ENCODE peak calls at places on chromosomes 7 and 10, in seven cellular contexts. P, A, V, B, F, X and K are unnamed samples.

GRCh38 chr7:151800391-151800790 is 76.5 kb downstream of the PRKAG2 start:
- DNase-seq in P (no peak), A (no peak), V (no peak), B (no peak), F (no peak), X (no peak), K (no peak)

GRCh38 chr10:111281516-111281915 is 204.7 kb downstream of the ADRA2A start:
- DNase-seq in P (no peak), A (no peak), V (peak; percentile 31), B (no peak), F (no peak), X (no peak), K (no peak)

GRCh38 chr10:71838264-71839211 is 12.5 kb downstream of the PSAP start:
- DNase-seq in P (peak; percentile 20), A (no peak), V (peak; percentile 53), B (no peak), F (no peak), X (peak; percentile 16), K (no peak)

GRCh38 chr10:42888504-42889095 is 106.0 kb downstream of the BMS1 start:
- DNase-seq in P (peak; percentile 10), A (no peak), V (no peak), B (no peak), F (no peak), X (peak; percentile 10), K (no peak)

GRCh38 chr7:23002698-23003097 is 11.2 kb downstream of the HYCC1 start:
- DNase-seq in P (no peak), A (no peak), V (no peak), B (no peak), F (no peak), X (no peak), K (no peak)

GRCh38 chr7:17556247-17556646 is 257.8 kb downstream of the AHR start:
- DNase-seq in P (no peak), A (no peak), V (no peak), B (no peak), F (no peak), X (no peak), K (no peak)

GRCh38 chr10:30000802-30001571 is 58.4 kb downstream of the JCAD start:
- DNase-seq in P (peak; percentile 96), A (no peak), V (peak; percentile 91), B (no peak), F (peak; percentile 80), X (peak; percentile 97), K (peak; percentile 77)

GRCh38 chr7:107432261-107432660 is 37.6 kb upstream of the GPR22 start:
- DNase-seq in P (no peak), A (no peak), V (no peak), B (no peak), F (no peak), X (no peak), K (no peak)

GRCh38 chr7:21946228-21946709 is 570 bp upstream of the CDCA7L start:
- DNase-seq in P (no peak), A (no peak), V (no peak), B (no peak), F (no peak), X (no peak), K (no peak)

GRCh38 chr7:21949522-21949921 is 3.8 kb upstream of the CDCA7L start:
- DNase-seq in P (no peak), A (no peak), V (no peak), B (no peak), F (no peak), X (no peak), K (no peak)

GRCh38 chr7:21948887-21949469 is 3.3 kb upstream of the CDCA7L start:
- DNase-seq in P (no peak), A (no peak), V (no peak), B (no peak), F (no peak), X (no peak), K (no peak)

GRCh38 chr7:21947056-21947455 is 1.4 kb upstream of the CDCA7L start:
- DNase-seq in P (no peak), A (no peak), V (no peak), B (no peak), F (no peak), X (no peak), K (peak; percentile 72)

GRCh38 chr7:21948364-21948763 is 2.7 kb upstream of the CDCA7L start:
- DNase-seq in P (no peak), A (no peak), V (no peak), B (no peak), F (no peak), X (no peak), K (no peak)
- H3K4me3 ChIP-seq in P (no peak overlapping the region), A (no peak overlapping the region), V (no peak overlapping the region), B (no peak overlapping the region), F (no peak overlapping the region), X (no peak overlapping the region), K (no peak overlapping the region)

GRCh38 chr7:116967983-116968382 is 14.7 kb downstream of the ST7 start:
- DNase-seq in P (no peak), A (no peak), V (no peak), B (no peak), F (no peak), X (no peak), K (no peak)

GRCh38 chr7:116967254-116967922 is 14.1 kb downstream of the ST7 start:
- DNase-seq in P (no peak), A (no peak), V (no peak), B (no peak), F (no peak), X (no peak), K (no peak)

GRCh38 chr7:116969371-116969902 is 16.1 kb downstream of the ST7 start:
- DNase-seq in P (no peak), A (no peak), V (no peak), B (no peak), F (no peak), X (no peak), K (no peak)

GRCh38 chr7:116970148-116970910 is 17.0 kb downstream of the ST7 start:
- DNase-seq in P (no peak), A (no peak), V (no peak), B (no peak), F (no peak), X (no peak), K (no peak)

DNA sequence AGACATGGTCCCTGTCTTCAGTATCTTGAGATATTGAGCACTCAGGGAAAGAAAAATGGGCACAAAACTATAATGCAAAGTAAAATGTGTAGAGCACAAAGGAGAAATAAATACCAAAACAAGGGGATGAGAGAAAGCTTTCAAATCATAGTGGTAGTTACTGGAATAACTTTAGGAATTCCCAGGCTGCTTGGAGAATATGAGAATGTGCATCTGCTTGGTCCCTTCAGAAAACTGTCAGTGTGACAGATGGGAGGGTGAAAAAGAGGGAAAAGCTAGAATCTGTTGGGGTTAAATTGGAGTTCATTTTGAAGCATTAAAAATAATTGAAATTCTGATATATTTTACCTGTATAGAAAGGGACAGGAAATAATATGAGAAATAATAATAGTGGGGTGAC is 15.3 kb downstream of the ST7 start:
- DNase-seq in P (no peak), A (no peak), V (no peak), B (no peak), F (no peak), X (no peak), K (no peak)
- H3K4me3 ChIP-seq in P (no peak overlapping the region), A (no peak overlapping the region), V (no peak overlapping the region), B (no peak overlapping the region), F (no peak overlapping the region), X (no peak overlapping the region), K (no peak overlapping the region)

DNA sequence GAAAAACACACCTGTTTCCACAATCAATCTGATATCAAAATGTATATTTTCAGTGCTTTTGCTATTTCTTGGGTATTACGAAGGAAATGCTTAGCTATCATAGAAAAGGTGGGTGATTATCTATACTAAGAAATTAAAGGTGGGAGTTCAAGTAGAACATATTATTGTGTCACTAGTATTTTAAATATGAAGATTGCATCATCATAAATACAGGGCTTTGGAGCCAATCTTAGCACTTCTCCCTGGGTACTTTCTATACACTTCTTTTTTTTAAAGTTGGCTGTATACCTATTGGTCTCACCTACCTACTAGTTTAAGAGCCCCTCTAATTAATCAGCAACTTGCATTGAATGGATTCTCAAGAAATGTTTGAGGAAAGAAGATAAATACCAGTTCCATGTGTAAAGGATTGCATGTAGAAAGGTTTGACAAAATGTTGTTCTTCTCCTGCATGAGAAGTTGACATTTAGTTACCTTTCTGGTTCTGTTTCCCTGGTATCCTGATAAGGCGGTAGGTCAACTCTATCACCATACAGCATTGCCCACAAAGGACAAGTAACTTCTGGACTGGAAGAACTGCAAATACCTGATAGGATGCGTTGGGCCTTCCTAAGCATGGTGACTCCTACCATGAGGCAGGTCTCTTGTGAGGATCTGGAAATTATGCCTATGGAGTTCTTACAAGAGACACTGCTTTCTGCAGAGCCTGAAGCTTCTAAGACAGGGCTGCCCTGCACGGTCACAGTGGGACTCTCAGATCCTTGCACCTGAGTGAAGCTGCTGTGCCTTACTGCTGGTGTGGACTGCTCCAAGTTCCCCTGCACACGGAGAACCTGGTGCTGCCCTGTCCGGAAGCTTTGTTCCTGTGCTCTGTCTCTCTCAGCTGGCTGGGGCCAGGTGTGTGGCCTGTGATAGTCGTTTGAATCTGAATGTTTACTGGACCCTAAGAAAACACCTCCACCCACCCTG is 32.1 kb upstream of the PDSS1 start:
- DNase-seq in P (no peak), A (no peak), V (no peak), B (no peak), F (no peak), X (no peak), K (no peak)
- H3K4me3 ChIP-seq in P (no peak overlapping the region), A (no peak overlapping the region), V (no peak overlapping the region), B (no peak overlapping the region), F (no peak overlapping the region), X (no peak overlapping the region), K (no peak overlapping the region)

GRCh38 chr10:68562666-68563522 is 2.8 kb downstream of the TET1 start:
- DNase-seq in P (peak; percentile 56), A (peak; percentile 67), V (peak; percentile 61), B (no peak), F (no peak), X (peak; percentile 71), K (no peak)

GRCh38 chr10:68559872-68560200 is 301 bp upstream of the TET1 start:
- DNase-seq in P (no peak), A (no peak), V (peak; percentile 34), B (no peak), F (no peak), X (no peak), K (no peak)

GRCh38 chr10:68560201-68560915 is at the start of gene TET1:
- DNase-seq in P (peak; percentile 61), A (peak; percentile 78), V (peak; percentile 39), B (no peak), F (no peak), X (peak; percentile 72), K (no peak)

GRCh38 chr10:68561804-68562649 is 1.9 kb downstream of the TET1 start:
- DNase-seq in P (peak; percentile 24), A (no peak), V (no peak), B (no peak), F (no peak), X (peak; percentile 36), K (no peak)

DNA sequence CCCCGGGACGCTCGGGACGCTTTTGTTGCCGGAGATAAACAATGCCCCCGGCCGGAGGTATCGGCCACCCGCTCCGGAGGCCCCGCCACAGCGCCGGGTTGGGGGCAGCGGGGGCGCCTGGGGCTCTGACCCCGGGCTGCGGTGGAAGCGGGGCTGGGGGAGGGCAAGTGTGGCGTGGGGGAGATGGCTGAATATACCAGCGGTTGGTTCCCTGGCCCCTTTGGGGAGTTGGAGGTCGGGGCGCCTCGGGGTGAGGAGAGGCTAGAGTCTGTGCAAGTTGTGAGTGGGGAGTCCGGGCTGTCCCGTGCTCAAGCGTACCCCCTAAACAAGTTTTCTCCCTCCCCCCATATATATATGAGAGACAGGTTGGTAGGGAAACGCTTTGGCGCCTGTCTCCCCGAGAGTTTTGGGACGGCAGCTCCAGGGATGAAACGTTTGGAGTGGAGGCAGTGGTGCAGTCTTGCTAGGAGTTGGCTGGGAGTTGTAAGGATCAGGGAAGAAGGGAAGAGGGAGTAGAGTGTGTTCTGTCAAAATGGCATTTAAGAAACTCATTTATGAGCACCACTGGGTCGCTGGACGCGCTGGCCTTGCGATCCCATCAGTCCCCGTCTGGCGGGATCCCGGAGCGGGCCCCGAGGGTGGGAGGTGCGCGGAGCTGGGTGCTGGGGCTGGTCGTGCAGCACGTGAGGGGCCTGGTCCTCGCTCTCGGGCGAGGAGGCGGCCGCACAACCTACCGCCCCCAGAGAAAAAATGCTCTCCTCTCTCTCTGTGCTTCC is 967 bp downstream of the TET1 start:
- DNase-seq in P (no peak), A (no peak), V (no peak), B (no peak), F (no peak), X (peak; percentile 38), K (no peak)
- H3K4me3 ChIP-seq in P (peak overlapping the region; percentile 72), A (peak overlapping the region; percentile 78), V (peak overlapping the region; percentile 74), B (no peak overlapping the region), F (peak overlapping the region; percentile 90), X (peak overlapping the region; percentile 94), K (peak overlapping the region; percentile 42)